ENCODE peak calls at places on chromosome 17, in ten cellular contexts. C, L, V, G, O, F, Q, A, H and Y are unnamed samples.

GRCh38 chr17:65196617-65197016 is 59.4 kb downstream of the RGS9 start:
- DNase-seq in C (no peak), L (no peak), V (no peak), G (no peak), O (no peak), F (no peak), Q (no peak), A (no peak), H (no peak), Y (no peak)

GRCh38 chr17:794876-795275 is 12.7 kb downstream of the MRM3 start:
- DNase-seq in C (peak), L (peak), V (peak), G (peak), O (peak), F (no peak), Q (peak), A (peak), H (peak), Y (peak)

GRCh38 chr17:48610282-48611211 is at the start of gene HOXB7:
- DNase-seq in C (peak), L (peak), V (no peak), G (peak), O (peak), F (no peak), Q (no peak), A (peak), H (no peak), Y (peak)

GRCh38 chr17:81000631-81001357 is 9.2 kb downstream of the CHMP6 start:
- DNase-seq in C (no peak), L (no peak), V (no peak), G (no peak), O (no peak), F (no peak), Q (no peak), A (no peak), H (no peak), Y (no peak)

GRCh38 chr17:72212041-72212440 is 91.2 kb downstream of the SOX9 start:
- DNase-seq in C (no peak), L (no peak), V (no peak), G (no peak), O (no peak), F (no peak), Q (no peak), A (no peak), H (no peak), Y (no peak)

GRCh38 chr17:74599531-74599939 is 7.5 kb upstream of the CD300LD start:
- DNase-seq in C (no peak), L (no peak), V (no peak), G (no peak), O (no peak), F (no peak), Q (no peak), A (no peak), H (no peak), Y (no peak)

GRCh38 chr17:83096401-83097220 is 17.2 kb downstream of the METRNL start:
- DNase-seq in C (no peak), L (no peak), V (no peak), G (no peak), O (no peak), F (no peak), Q (no peak), A (no peak), H (no peak), Y (no peak)

GRCh38 chr17:65535777-65536572 is 25.5 kb downstream of the AXIN2 start:
- DNase-seq in C (peak), L (no peak), V (no peak), G (no peak), O (no peak), F (no peak), Q (no peak), A (no peak), H (no peak), Y (no peak)

GRCh38 chr17:22695228-22695619 is 1002.9 kb downstream of the KCNJ18 start:
- DNase-seq in C (no peak), L (no peak), V (no peak), G (no peak), O (no peak), F (no peak), Q (no peak), A (no peak), H (no peak), Y (no peak)

GRCh38 chr17:17836818-17837379 is at the start of gene SREBF1:
- DNase-seq in C (peak), L (no peak), V (peak), G (peak), O (peak), F (no peak), Q (no peak), A (peak), H (no peak), Y (peak)